ENCODE peak calls at places on chromosomes 3 and 15, in six cellular contexts. Q, C, V, N, S and T are unnamed samples.
A peak's percentile ranks its signal among the peaks of the same experiment; 100 is the strongest.

GRCh38 chr3:124846189-124846588 is 41.0 kb downstream of the ITGB5 start:
- DNase-seq in S (no peak), C (no peak), N (no peak), V (peak; percentile 78), Q (no peak), T (peak; percentile 60)

GRCh38 chr3:126370606-126371005 is 13.4 kb upstream of the KLF15 start:
- DNase-seq in S (no peak), V (no peak), Q (no peak), N (no peak), C (no peak), T (no peak)

GRCh38 chr3:141413387-141414140 is 45.3 kb downstream of the ZBTB38 start:
- DNase-seq in C (no peak), V (peak; percentile 50), Q (no peak), S (no peak), N (no peak), T (no peak)

GRCh38 chr3:36911990-36912804 is 32.7 kb downstream of the TRANK1 start:
- DNase-seq in N (peak; percentile 53), V (peak; percentile 94), S (no peak), Q (no peak), C (no peak), T (peak; percentile 93)

GRCh38 chr3:184691397-184692131 is 20.3 kb downstream of the MAGEF1 start:
- DNase-seq in Q (no peak), N (no peak), V (peak; percentile 44), S (no peak), C (no peak), T (no peak)

GRCh38 chr3:196694202-196694638 is 17.8 kb downstream of the CEP19 start:
- DNase-seq in Q (no peak), N (no peak), V (peak; percentile 13), S (no peak), C (no peak), T (no peak)

GRCh38 chr15:26873846-26874245 is 7.0 kb downstream of the GABRA5 start:
- DNase-seq in C (no peak), N (no peak), S (no peak), V (peak; percentile 29), Q (no peak), T (no peak)

GRCh38 chr3:8972614-8973013 is 9.3 kb upstream of the RAD18 start:
- DNase-seq in V (peak; percentile 47), C (no peak), S (peak; percentile 51), Q (no peak), N (peak; percentile 21), T (peak; percentile 49)

GRCh38 chr3:136950583-136950982 is 7.2 kb upstream of the IL20RB start:
- DNase-seq in S (no peak), V (no peak), C (no peak), N (no peak), Q (no peak), T (no peak)

GRCh38 chr3:61560452-61561373 is 658 bp upstream of the PTPRG start:
- DNase-seq in V (peak; percentile 73), S (peak; percentile 98), N (peak; percentile 88), C (peak; percentile 88), Q (peak; percentile 83), T (peak; percentile 84)

GRCh38 chr3:122793568-122794416 is at the start of gene HSPBAP1:
- DNase-seq in Q (peak; percentile 96), S (peak; percentile 98), C (peak; percentile 86), V (peak; percentile 91), N (peak; percentile 97), T (peak; percentile 96)
- H2BK120ac ChIP-seq in Q (no peak within 1 kb of the TSS), S (no peak within 1 kb of the TSS), C (no peak within 1 kb of the TSS), V (peak within 1 kb of the TSS; percentile 90), N (peak within 1 kb of the TSS; percentile 34), T (peak within 1 kb of the TSS; percentile 54)

GRCh38 chr3:129278970-129279906 is 568 bp downstream of the HMCES start:
- DNase-seq in Q (peak; percentile 76), V (peak; percentile 67), N (peak; percentile 22), C (peak; percentile 31), S (peak; percentile 83), T (peak; percentile 81)
- H2BK5ac ChIP-seq in Q (peak overlapping the region; percentile 2), V (peak overlapping the region; percentile 37), N (peak overlapping the region; percentile 81), C (peak overlapping the region; percentile 83), S (no peak overlapping the region), T (no peak overlapping the region)

GRCh38 chr3:165895919-165896318 is 58.7 kb upstream of the BCHE start:
- DNase-seq in V (no peak), N (peak; percentile 33), C (peak; percentile 54), Q (peak; percentile 74), S (peak; percentile 74), T (peak; percentile 30)
- H3K4me2 ChIP-seq in V (no peak overlapping the region), N (no peak overlapping the region), C (no peak overlapping the region), Q (no peak overlapping the region), S (no peak overlapping the region), T (no peak overlapping the region)

GRCh38 chr15:25694823-25695312 is 168.3 kb downstream of the ATP10A start:
- DNase-seq in C (no peak), S (no peak), N (no peak), V (no peak), Q (no peak), T (no peak)
- H2BK120ac ChIP-seq in C (peak overlapping the region; percentile 48), S (no peak overlapping the region), N (no peak overlapping the region), V (no peak overlapping the region), Q (no peak overlapping the region), T (no peak overlapping the region)

GRCh38 chr3:197899833-197900478 is 50.0 kb upstream of the RPL35A start:
- DNase-seq in C (no peak), V (no peak), Q (peak; percentile 43), N (no peak), S (no peak), T (no peak)
- H2BK5ac ChIP-seq in C (no peak overlapping the region), V (no peak overlapping the region), Q (no peak overlapping the region), N (no peak overlapping the region), S (no peak overlapping the region), T (no peak overlapping the region)

GRCh38 chr3:15300318-15301078 is 31.9 kb downstream of the SH3BP5 start:
- DNase-seq in S (peak; percentile 51), Q (no peak), V (peak; percentile 74), C (no peak), N (peak; percentile 49), T (peak; percentile 71)

GRCh38 chr3:15303216-15303615 is 29.2 kb downstream of the SH3BP5 start:
- DNase-seq in V (no peak), C (no peak), Q (no peak), N (no peak), S (no peak), T (no peak)

GRCh38 chr3:15303728-15304127 is 28.7 kb downstream of the SH3BP5 start:
- DNase-seq in Q (no peak), C (no peak), V (no peak), N (no peak), S (no peak), T (no peak)

GRCh38 chr3:15299036-15299435 is 33.4 kb downstream of the SH3BP5 start:
- DNase-seq in S (no peak), V (no peak), C (no peak), Q (no peak), N (no peak), T (no peak)

DNA sequence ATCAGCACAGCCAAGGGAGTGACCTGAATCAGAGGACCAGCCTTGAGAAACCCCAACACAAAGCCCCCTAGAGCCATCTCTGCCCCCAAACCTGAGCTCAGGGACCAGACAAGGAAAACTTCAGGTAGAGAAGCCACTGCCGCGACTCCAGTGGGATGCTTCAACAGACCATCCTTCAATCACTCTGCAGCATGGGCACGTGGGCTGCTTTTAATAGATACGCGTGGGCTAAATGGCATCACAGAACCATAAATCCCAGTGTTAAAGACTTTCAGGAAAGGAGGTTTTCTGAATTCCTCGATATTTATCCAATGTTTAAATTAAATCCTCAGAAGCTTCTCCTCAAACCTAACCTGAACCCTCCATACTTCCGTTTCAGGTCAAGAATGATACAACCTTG is 30.6 kb downstream of the SH3BP5 start:
- DNase-seq in S (no peak), Q (no peak), C (no peak), N (no peak), V (no peak), T (no peak)
- H3K4me2 ChIP-seq in S (no peak overlapping the region), Q (no peak overlapping the region), C (no peak overlapping the region), N (no peak overlapping the region), V (no peak overlapping the region), T (no peak overlapping the region)

GRCh38 chr3:168817177-168817576 is 721.5 kb upstream of the GOLIM4 start:
- DNase-seq in C (no peak), V (no peak), S (no peak), Q (no peak), N (no peak), T (no peak)
- H2BK120ac ChIP-seq in C (no peak overlapping the region), V (no peak overlapping the region), S (no peak overlapping the region), Q (no peak overlapping the region), N (no peak overlapping the region), T (no peak overlapping the region)